ENCODE peak calls at places on chromosomes 2 and 18, in seven cellular contexts. W is endothelial cell, L is GM13976, E is neural crest cell, T is kidney epithelial cell, K is activated B cell treated with CpG ODN at 0.5 μM for 24 hours, Y is brain microvascular endothelial cell. N is an unnamed sample.

GRCh38 chr2:102100371-102101096 is 42.0 kb upstream of the IL1R1 start:
- DNase-seq in K (no peak), L (no peak), T (no peak), E (no peak), W (no peak), Y (no peak), N (no peak)

GRCh38 chr18:56869189-56869777 is 218.1 kb downstream of the WDR7 start:
- DNase-seq in T (peak; percentile 10), Y (peak; percentile 32), E (no peak), L (peak; percentile 11), W (peak; percentile 26), K (no peak), N (no peak)

GRCh38 chr18:23982154-23983071 is 32.1 kb upstream of the TTC39C start:
- DNase-seq in E (no peak), L (no peak), K (no peak), T (no peak), W (no peak), Y (peak; percentile 59), N (no peak)

GRCh38 chr2:183998041-183998796 is 600.1 kb upstream of the ZNF804A start:
- DNase-seq in K (no peak), Y (no peak), L (peak; percentile 10), E (no peak), W (no peak), T (no peak), N (no peak)

GRCh38 chr18:62498616-62499262 is 24.1 kb upstream of the ZCCHC2 start:
- DNase-seq in E (no peak), Y (no peak), W (no peak), T (no peak), L (no peak), K (no peak), N (no peak)

GRCh38 chr2:33064349-33064801 is 117.6 kb downstream of the LTBP1 start:
- DNase-seq in L (no peak), W (no peak), T (no peak), K (no peak), E (no peak), Y (peak; percentile 10), N (no peak)

GRCh38 chr2:161165266-161165665 is 5.0 kb downstream of the TANK start:
- DNase-seq in K (no peak), T (no peak), L (no peak), E (no peak), W (no peak), Y (no peak), N (no peak)

GRCh38 chr18:13416848-13417247 is 198.3 kb downstream of the LDLRAD4 start:
- DNase-seq in K (no peak), W (no peak), E (no peak), T (no peak), Y (no peak), L (no peak), N (no peak)

GRCh38 chr2:151878655-151879563 is 50.7 kb upstream of the ARL5A start:
- DNase-seq in L (no peak), T (peak; percentile 34), W (no peak), Y (no peak), E (no peak), K (no peak), N (no peak)

GRCh38 chr2:146916914-146917313 is 927.9 kb upstream of the ACVR2A start:
- DNase-seq in Y (no peak), E (no peak), T (no peak), K (no peak), W (no peak), L (no peak), N (no peak)

GRCh38 chr18:27778925-27779324 is 398.0 kb downstream of the CDH2 start:
- DNase-seq in E (no peak), K (no peak), Y (no peak), W (no peak), T (no peak), L (no peak), N (no peak)

GRCh38 chr18:27780061-27780740 is 396.7 kb downstream of the CDH2 start:
- DNase-seq in W (no peak), E (no peak), Y (peak; percentile 26), K (no peak), T (no peak), L (no peak), N (no peak)

DNA sequence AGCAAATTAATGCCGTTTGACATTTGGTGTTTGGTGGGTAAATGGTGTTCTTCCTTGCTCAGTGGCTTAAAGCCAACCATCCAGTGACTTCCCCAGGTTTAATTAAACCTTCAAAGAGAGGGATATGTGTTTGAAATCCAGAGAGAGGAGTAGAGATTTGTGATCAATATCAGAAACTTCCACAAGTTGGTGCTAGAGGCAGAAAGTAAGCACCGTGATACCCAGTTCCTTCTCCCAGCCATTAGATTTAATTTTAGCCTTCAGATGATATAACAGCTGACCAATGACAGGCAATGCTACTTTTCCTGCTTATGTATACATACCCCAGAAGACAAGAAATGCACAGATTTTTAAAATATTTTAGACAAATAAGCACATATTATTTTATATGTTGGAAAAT is 398.5 kb downstream of the CDH2 start:
- DNase-seq in L (no peak), Y (peak; percentile 35), E (no peak), W (no peak), K (no peak), T (no peak), N (no peak)
- TF ChIP-seq CTCF in L (peak; percentile 0), Y (peak; percentile 72), E (peak; percentile 58), W (no peak), K (no peak), T (peak; percentile 61), N (no peak)

GRCh38 chr18:45228989-45229388 is 386.3 kb upstream of the SLC14A2 start:
- DNase-seq in L (no peak), K (no peak), Y (no peak), T (no peak), E (no peak), W (no peak), N (no peak)
- TF ChIP-seq CTCF in L (no peak), K (no peak), Y (no peak), T (no peak), E (no peak), W (no peak), N (no peak)

GRCh38 chr2:20422679-20423271 is 24.1 kb upstream of the RHOB start:
- DNase-seq in E (no peak), K (no peak), T (no peak), Y (no peak), L (peak; percentile 57), W (no peak), N (peak; percentile 28)
- TF ChIP-seq CTCF in E (no peak), K (no peak), T (no peak), Y (peak; percentile 32), L (peak; percentile 32), W (no peak), N (no peak)

GRCh38 chr2:15059870-15060617 is 427.5 kb downstream of the LRATD1 start:
- DNase-seq in W (no peak), L (no peak), K (no peak), T (peak; percentile 56), E (no peak), Y (no peak), N (no peak)

GRCh38 chr2:15053542-15053941 is 421.0 kb downstream of the LRATD1 start:
- DNase-seq in T (no peak), W (no peak), K (no peak), Y (no peak), E (no peak), L (no peak), N (no peak)

GRCh38 chr2:15058628-15059157 is 426.2 kb downstream of the LRATD1 start:
- DNase-seq in K (no peak), Y (no peak), T (no peak), W (no peak), L (no peak), E (no peak), N (no peak)

GRCh38 chr2:15061268-15061667 is 428.8 kb downstream of the LRATD1 start:
- DNase-seq in W (no peak), Y (no peak), L (no peak), T (no peak), K (no peak), E (no peak), N (no peak)

GRCh38 chr2:15058015-15058414 is 425.5 kb downstream of the LRATD1 start:
- DNase-seq in E (no peak), T (no peak), L (peak; percentile 27), W (no peak), K (no peak), Y (no peak), N (no peak)
- TF ChIP-seq CTCF in E (peak; percentile 50), T (peak; percentile 27), L (no peak), W (peak; percentile 45), K (no peak), Y (peak; percentile 52), N (no peak)

GRCh38 chr2:240225660-240226475 is 85.4 kb upstream of the OTOS start:
- DNase-seq in Y (no peak), K (no peak), E (no peak), W (no peak), T (no peak), L (no peak), N (no peak)
- TF ChIP-seq CTCF in Y (peak; percentile 24), K (no peak), E (no peak), W (no peak), T (peak; percentile 5), L (no peak), N (no peak)

GRCh38 chr2:227324671-227325055 is 388 bp upstream of the MFF start:
- DNase-seq in L (peak; percentile 47), T (no peak), W (no peak), K (no peak), E (peak; percentile 3), Y (no peak), N (no peak)

GRCh38 chr2:227325824-227326195 is 759 bp downstream of the MFF start:
- DNase-seq in Y (peak; percentile 33), K (no peak), T (no peak), E (peak; percentile 26), W (peak; percentile 52), L (peak; percentile 25), N (no peak)

GRCh38 chr2:227323818-227324217 is 1.2 kb upstream of the MFF start:
- DNase-seq in K (no peak), Y (no peak), T (no peak), W (no peak), E (no peak), L (no peak), N (no peak)

GRCh38 chr2:227326783-227327182 is 1.7 kb downstream of the MFF start:
- DNase-seq in Y (no peak), W (no peak), L (no peak), K (no peak), T (no peak), E (no peak), N (no peak)

GRCh38 chr2:227325056-227325823 is at the start of gene MFF:
- DNase-seq in K (peak; percentile 87), Y (peak; percentile 92), L (peak; percentile 95), E (peak; percentile 81), W (peak; percentile 89), T (peak; percentile 67), N (peak; percentile 99)
- TF ChIP-seq CTCF in K (no peak), Y (peak; percentile 11), L (peak; percentile 50), E (no peak), W (no peak), T (peak; percentile 36), N (no peak)